ENCODE peak calls at places on chromosomes 2 and 18, in five cellular contexts. O is tibial artery, H is lung, X is prostate gland, L is GM12865. C is an unnamed sample.

GRCh38 chr2:128373346-128374000 is 54.8 kb upstream of the HS6ST1 start:
- DNase-seq in O (peak), H (no peak), X (no peak), L (no peak), C (no peak)

GRCh38 chr2:103448416-103448815 is 686.6 kb downstream of the TMEM182 start:
- DNase-seq in O (no peak), H (no peak), X (no peak), L (no peak), C (no peak)

GRCh38 chr18:79589601-79590091 is 90.0 kb upstream of the CTDP1 start:
- DNase-seq in O (no peak), H (no peak), X (no peak), L (no peak), C (no peak)

GRCh38 chr2:160091381-160091780 is 29.0 kb upstream of the PLA2R1 start:
- DNase-seq in O (no peak), H (no peak), X (no peak), L (no peak), C (no peak)

GRCh38 chr2:56244911-56245530 is 61.2 kb downstream of the CCDC85A start:
- DNase-seq in O (no peak), H (no peak), X (no peak), L (no peak), C (no peak)

GRCh38 chr2:25168256-25169072 is at the start of gene POMC:
- DNase-seq in O (no peak), H (no peak), X (no peak), L (peak), C (no peak)

GRCh38 chr2:146990311-146990781 is 854.5 kb upstream of the ACVR2A start:
- DNase-seq in O (no peak), H (no peak), X (no peak), L (no peak), C (no peak)

GRCh38 chr2:144965172-144965571 is 445.3 kb upstream of the ZEB2 start:
- DNase-seq in O (no peak), H (no peak), X (no peak), L (no peak), C (no peak)

GRCh38 chr2:86140969-86141392 is 34.9 kb downstream of the PTCD3 start:
- DNase-seq in O (no peak), H (no peak), X (no peak), L (no peak), C (no peak)

DNA sequence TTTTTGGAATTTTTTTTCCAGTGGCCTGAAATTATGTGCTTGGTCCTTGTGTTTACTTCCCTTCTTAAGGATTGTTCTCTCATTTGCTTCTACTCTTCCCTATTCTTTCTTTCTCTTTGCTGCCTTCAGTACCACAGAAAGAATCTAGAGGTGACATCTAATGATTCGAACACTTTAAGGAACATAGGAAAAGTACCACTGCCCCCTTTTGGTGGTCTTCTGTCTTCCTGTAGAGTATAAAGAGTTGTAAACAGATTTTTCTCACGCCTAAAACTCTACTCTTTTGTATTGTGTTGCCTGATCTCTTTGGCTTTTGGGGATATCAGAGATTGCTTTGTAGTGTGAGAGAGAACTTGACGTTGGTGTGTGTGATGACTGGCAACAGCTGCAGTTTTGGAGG is 7.0 kb upstream of the SCTR start:
- DNase-seq in O (no peak), H (no peak), X (no peak), L (no peak), C (no peak)
- TF ChIP-seq CTCF in O (no peak), H (no peak), X (no peak), L (no peak), C (no peak)

GRCh38 chr2:45173513-45173912 is 164.3 kb upstream of the SIX2 start:
- DNase-seq in O (peak), H (no peak), X (no peak), L (peak), C (no peak)
- TF ChIP-seq CTCF in O (peak), H (no peak), X (no peak), L (no peak), C (no peak)

GRCh38 chr2:173752152-173752551 is 213.0 kb downstream of the SP3 start:
- DNase-seq in O (no peak), H (no peak), X (no peak), L (peak), C (no peak)
- TF ChIP-seq CTCF in O (no peak), H (no peak), X (no peak), L (peak), C (no peak)

GRCh38 chr2:237701859-237702370 is 74.5 kb downstream of the LRRFIP1 start:
- DNase-seq in O (no peak), H (no peak), X (no peak), L (no peak), C (no peak)

GRCh38 chr2:237700583-237701032 is 73.2 kb downstream of the LRRFIP1 start:
- DNase-seq in O (peak), H (no peak), X (no peak), L (peak), C (peak)

GRCh38 chr2:237701033-237701858 is 73.9 kb downstream of the LRRFIP1 start:
- DNase-seq in O (no peak), H (no peak), X (no peak), L (no peak), C (no peak)

GRCh38 chr2:237704476-237705224 is 77.3 kb downstream of the LRRFIP1 start:
- DNase-seq in O (no peak), H (no peak), X (no peak), L (no peak), C (no peak)

DNA sequence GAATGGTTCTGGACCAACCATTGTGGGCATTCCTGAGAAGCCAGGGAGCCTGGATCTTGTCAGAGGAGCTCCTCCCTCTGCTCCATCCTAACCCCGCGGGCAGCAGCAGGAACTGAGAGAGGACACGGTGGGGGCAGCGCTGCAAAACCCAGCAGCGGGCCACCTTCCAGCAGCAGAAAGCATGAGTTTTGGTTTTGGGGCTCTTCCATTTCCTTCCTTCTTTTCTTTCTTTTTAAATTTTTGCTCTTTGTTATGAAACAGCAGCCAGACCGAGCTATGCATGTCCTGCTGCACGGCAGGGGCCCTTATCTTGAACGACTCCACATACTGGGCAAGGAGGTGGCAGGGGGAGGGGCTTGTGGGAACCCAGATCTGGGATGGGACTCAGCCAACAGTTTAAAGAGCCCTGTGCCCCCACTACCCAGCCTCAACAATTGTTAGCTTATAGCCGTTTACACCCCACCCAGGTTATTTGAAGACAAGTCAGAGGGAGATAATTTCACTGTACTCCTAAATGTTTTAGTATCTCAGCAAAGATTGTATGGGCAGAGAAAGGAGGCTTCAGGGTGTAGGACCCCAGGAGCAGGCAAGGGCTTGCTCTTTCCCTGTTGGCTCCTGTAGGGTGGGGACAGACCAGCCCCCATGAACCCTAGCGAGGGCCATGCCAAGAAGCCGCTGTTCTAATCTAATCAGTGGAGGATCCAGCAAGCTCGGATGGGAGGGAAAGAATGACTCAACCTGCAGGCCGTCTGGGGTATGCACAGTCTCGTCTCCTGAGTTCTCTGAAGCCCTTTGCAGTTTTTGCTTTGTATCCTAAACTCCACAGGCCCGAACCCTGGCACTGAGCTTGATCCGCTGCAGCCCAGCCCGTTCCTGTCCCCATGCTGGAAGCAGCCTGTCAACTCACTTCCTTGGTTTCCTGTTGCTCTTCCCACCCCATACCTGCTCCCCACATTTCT is 75.3 kb downstream of the LRRFIP1 start:
- DNase-seq in O (peak), H (no peak), X (no peak), L (no peak), C (no peak)
- TF ChIP-seq CTCF in O (no peak), H (no peak), X (no peak), L (no peak), C (no peak)

GRCh38 chr2:98580656-98581284 is 27.5 kb downstream of the COA5 start:
- DNase-seq in O (no peak), H (no peak), X (no peak), L (no peak), C (no peak)
- TF ChIP-seq CTCF in O (no peak), H (no peak), X (no peak), L (no peak), C (no peak)

DNA sequence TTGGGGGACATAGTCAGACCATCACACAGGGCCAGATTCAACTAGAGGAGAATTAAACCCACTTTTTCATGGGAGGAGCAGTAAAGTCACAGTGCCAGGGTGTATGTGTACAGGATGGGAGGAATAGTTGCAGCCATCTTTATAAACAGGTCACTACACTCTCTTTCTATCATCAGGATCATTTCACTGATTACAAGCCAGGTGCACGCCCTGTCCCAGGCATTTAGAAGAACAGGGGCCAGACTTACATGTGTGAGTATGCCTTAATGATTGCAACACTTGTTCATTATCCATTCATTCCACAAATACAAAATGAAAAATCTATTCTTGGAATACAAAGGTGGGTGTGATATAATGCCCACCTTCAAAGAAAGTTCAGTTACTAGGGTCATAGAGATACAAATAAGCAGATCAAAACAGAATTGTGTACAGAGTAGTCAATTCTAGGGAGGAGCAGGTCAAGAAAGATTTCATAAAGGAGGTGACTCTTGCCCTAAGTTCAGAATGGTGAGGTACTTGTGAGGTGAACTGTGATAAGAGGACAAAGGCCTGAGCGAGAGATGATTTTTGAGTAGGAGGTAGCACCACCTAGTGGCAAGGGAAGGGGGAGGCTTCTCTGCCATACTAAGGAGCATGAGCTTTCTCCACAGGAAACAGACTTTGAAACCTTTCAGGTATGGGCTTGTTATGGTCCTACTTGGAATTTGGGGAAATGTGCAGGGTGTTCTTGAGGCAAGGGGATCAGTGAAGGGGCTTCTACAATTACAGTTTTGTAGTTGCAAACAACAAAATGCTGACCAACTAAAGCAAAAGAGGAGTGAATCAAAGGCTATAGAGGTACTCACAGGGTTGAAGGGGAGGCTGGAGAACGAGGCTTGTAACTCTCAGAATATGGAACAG is 156.3 kb downstream of the SUCLG1 start:
- DNase-seq in O (no peak), H (peak), X (peak), L (peak), C (no peak)
- TF ChIP-seq CTCF in O (no peak), H (peak), X (peak), L (peak), C (peak)

GRCh38 chr18:12079504-12080237 is 14.0 kb upstream of the ANKRD62 start:
- DNase-seq in O (no peak), H (no peak), X (no peak), L (no peak), C (no peak)

GRCh38 chr18:12076424-12077140 is 17.1 kb upstream of the ANKRD62 start:
- DNase-seq in O (no peak), H (no peak), X (no peak), L (peak), C (no peak)

DNA sequence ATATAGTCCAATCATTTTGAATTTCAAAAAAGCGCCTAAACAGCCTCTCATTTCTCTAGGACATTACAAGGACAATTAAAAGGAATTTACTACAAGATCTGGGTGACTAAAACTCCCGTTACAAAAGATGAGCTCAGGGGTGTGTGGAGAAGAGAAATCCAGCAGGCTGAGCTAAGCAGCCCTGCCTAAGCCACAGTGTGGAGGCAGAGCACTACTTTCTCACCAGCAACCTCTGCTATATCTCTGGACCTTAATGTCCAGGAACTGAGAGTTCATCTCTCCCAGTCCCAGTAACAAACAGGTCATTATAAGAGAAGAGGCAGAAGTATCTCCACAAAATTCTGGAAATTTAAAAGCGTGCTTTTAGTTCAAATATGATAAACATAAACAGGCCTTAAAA is 18.9 kb upstream of the ANKRD62 start:
- DNase-seq in O (no peak), H (no peak), X (no peak), L (no peak), C (no peak)
- TF ChIP-seq CTCF in O (no peak), H (no peak), X (no peak), L (no peak), C (no peak)

DNA sequence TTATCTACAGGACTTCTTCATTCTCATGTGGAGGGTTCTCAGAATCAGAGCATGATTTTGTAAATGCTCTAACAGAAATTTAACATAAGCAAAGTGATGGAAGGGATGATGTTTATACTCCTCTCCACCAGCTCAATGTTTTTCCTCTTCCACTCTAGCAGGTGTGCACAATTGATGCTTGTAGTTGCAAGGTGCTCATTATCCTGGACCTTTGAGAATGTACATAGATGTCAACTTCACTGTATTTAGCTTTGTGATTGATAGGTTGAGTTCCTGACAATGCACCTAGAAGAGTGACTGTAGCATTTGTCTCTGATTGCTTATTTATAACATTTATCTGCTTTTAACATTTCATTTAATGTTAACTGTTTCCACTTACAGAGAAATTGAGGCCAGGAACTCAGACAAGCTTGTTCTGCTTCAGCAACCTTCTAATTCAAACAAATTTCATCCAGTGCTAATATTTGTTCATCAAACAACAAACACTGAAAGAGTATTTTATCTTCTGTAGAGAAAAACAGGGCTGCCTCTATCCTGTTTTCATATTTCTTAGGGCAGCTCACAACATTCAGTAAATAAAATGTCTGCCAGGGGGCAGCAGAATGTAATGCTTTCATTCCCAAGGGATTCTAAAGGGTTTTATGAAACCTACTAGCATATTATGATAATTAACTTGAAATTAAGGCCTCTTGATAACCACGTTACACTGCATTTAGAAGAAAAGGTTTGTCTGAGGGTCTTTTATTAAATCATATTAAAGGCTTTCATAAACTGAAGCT is 127.9 kb upstream of the NOL4 start:
- DNase-seq in O (no peak), H (no peak), X (no peak), L (no peak), C (no peak)
- TF ChIP-seq CTCF in O (no peak), H (no peak), X (peak), L (no peak), C (no peak)

GRCh38 chr2:232997749-232998665 is 15.0 kb downstream of the NGEF start:
- DNase-seq in O (no peak), H (no peak), X (no peak), L (no peak), C (no peak)

GRCh38 chr2:232998666-232998985 is 14.4 kb downstream of the NGEF start:
- DNase-seq in O (no peak), H (no peak), X (no peak), L (no peak), C (no peak)

GRCh38 chr2:233000886-233001750 is 11.9 kb downstream of the NGEF start:
- DNase-seq in O (no peak), H (no peak), X (no peak), L (no peak), C (no peak)

GRCh38 chr2:233002829-233003657 is 10.0 kb downstream of the NGEF start:
- DNase-seq in O (no peak), H (no peak), X (no peak), L (no peak), C (no peak)

DNA sequence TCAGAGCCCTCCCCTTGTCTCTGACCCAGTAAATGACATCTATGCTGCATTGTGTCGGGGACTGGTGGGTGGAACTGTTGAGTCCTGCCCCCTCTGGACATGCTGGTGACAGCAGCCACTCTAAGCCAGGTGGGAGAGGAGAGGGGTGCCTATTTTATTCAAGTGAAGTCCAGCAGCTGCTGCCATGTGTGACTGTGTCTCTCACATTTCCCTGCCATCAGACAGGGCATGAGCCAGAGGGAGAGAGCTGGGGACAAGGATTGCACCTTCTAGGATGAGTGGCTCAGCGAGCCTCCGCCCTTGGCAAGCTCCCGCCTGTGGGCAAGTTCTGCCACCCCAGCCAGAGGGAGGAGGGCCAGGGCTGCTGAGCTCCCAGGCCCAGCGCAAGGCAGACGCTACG is 13.7 kb downstream of the NGEF start:
- DNase-seq in O (no peak), H (no peak), X (no peak), L (peak), C (no peak)
- TF ChIP-seq CTCF in O (no peak), H (no peak), X (no peak), L (no peak), C (no peak)

GRCh38 chr2:195656859-195657633 is at the start of gene SLC39A10:
- DNase-seq in O (peak), H (peak), X (peak), L (peak), C (peak)
- TF ChIP-seq CTCF in O (no peak), H (peak), X (peak), L (no peak), C (no peak)